ENCODE peak calls at places on chromosomes 7 and 10, in seven cellular contexts. J, K, X, G, L, Y and Q are unnamed samples.

GRCh38 chr7:74193913-74194312 is 15.9 kb upstream of the LAT2 start:
- DNase-seq in J (no peak), K (no peak), X (no peak), G (no peak), L (no peak), Y (no peak), Q (no peak)

GRCh38 chr7:44711528-44711927 is 37.1 kb upstream of the ZMIZ2 start:
- DNase-seq in J (no peak), K (no peak), X (no peak), G (no peak), L (no peak), Y (no peak), Q (no peak)

GRCh38 chr7:139526578-139527544 is 3.4 kb downstream of the CLEC2L start:
- DNase-seq in J (no peak), K (peak), X (no peak), G (no peak), L (no peak), Y (no peak), Q (no peak)

GRCh38 chr10:4221315-4221714 is 436.3 kb upstream of the KLF6 start:
- DNase-seq in J (no peak), K (peak), X (no peak), G (no peak), L (no peak), Y (no peak), Q (no peak)

GRCh38 chr10:113007821-113008220 is 57.8 kb downstream of the TCF7L2 start:
- DNase-seq in J (no peak), K (no peak), X (no peak), G (no peak), L (no peak), Y (no peak), Q (no peak)

GRCh38 chr10:112004075-112004474 is 179.5 kb downstream of the GPAM start:
- DNase-seq in J (no peak), K (no peak), X (no peak), G (no peak), L (no peak), Y (no peak), Q (no peak)

GRCh38 chr7:158270106-158270775 is 317.4 kb downstream of the PTPRN2 start:
- DNase-seq in J (no peak), K (no peak), X (no peak), G (no peak), L (no peak), Y (no peak), Q (no peak)

GRCh38 chr7:75896803-75897327 is 18.0 kb downstream of the RHBDD2 start:
- DNase-seq in J (no peak), K (no peak), X (no peak), G (no peak), L (no peak), Y (no peak), Q (no peak)

GRCh38 chr10:95333997-95334792 is 43.4 kb upstream of the PDLIM1 start:
- DNase-seq in J (peak), K (peak), X (no peak), G (no peak), L (no peak), Y (no peak), Q (no peak)

GRCh38 chr7:105487559-105488218 is 34.4 kb downstream of the PUS7 start:
- DNase-seq in J (no peak), K (peak), X (no peak), G (no peak), L (no peak), Y (peak), Q (no peak)

GRCh38 chr10:70603439-70603778 is 868 bp upstream of the PRF1 start:
- DNase-seq in J (no peak), K (no peak), X (no peak), G (no peak), L (no peak), Y (no peak), Q (peak)

GRCh38 chr7:51139796-51140195 is 176.8 kb downstream of the COBL start:
- DNase-seq in J (no peak), K (no peak), X (no peak), G (no peak), L (no peak), Y (no peak), Q (no peak)

GRCh38 chr7:151087247-151088018 is 1.2 kb downstream of the AGAP3 start:
- DNase-seq in J (no peak), K (peak), X (no peak), G (peak), L (no peak), Y (no peak), Q (no peak)

GRCh38 chr7:15854841-15855576 is 168.5 kb upstream of the MEOX2 start:
- DNase-seq in J (no peak), K (no peak), X (no peak), G (no peak), L (no peak), Y (no peak), Q (no peak)

GRCh38 chr10:18216482-18216881 is 76.3 kb downstream of the CACNB2 start:
- DNase-seq in J (no peak), K (peak), X (no peak), G (peak), L (no peak), Y (no peak), Q (no peak)

GRCh38 chr7:14170872-14171271 is 181.4 kb upstream of the ETV1 start:
- DNase-seq in J (no peak), K (no peak), X (no peak), G (no peak), L (no peak), Y (no peak), Q (no peak)

GRCh38 chr7:87075671-87076404 is 16.4 kb upstream of the ELAPOR2 start:
- DNase-seq in J (no peak), K (no peak), X (no peak), G (no peak), L (no peak), Y (no peak), Q (no peak)

GRCh38 chr7:44277851-44278250 is 47.5 kb downstream of the CAMK2B start:
- DNase-seq in J (no peak), K (peak), X (no peak), G (peak), L (no peak), Y (no peak), Q (no peak)

GRCh38 chr10:43115881-43116595 is 22.2 kb upstream of the CSGALNACT2 start:
- DNase-seq in J (no peak), K (no peak), X (no peak), G (no peak), L (no peak), Y (no peak), Q (no peak)

GRCh38 chr10:124266468-124267230 is 152.1 kb downstream of the OAT start:
- DNase-seq in J (no peak), K (no peak), X (no peak), G (no peak), L (no peak), Y (no peak), Q (no peak)

GRCh38 chr7:96637531-96637930 is 72.1 kb downstream of the SEM1 start:
- DNase-seq in J (no peak), K (no peak), X (no peak), G (no peak), L (no peak), Y (no peak), Q (no peak)

GRCh38 chr10:112526130-112526529 is 79.1 kb downstream of the VTI1A start:
- DNase-seq in J (no peak), K (peak), X (no peak), G (no peak), L (no peak), Y (no peak), Q (no peak)